ENCODE peak calls at places on chromosome X, in four cellular contexts. L, D, J and P are unnamed samples.
A peak's percentile ranks its signal among the peaks of the same experiment; 100 is the strongest.

GRCh38 chrX:2921193-2921592 is 7.9 kb downstream of the ARSD start:
- DNase-seq in L (no peak), J (no peak), D (no peak), P (no peak)

GRCh38 chrX:3815896-3816664 is 102.6 kb upstream of the PRKX start:
- DNase-seq in J (peak; percentile 39), D (peak; percentile 25), L (peak; percentile 67), P (peak; percentile 71)

GRCh38 chrX:70664726-70665125 is 220.1 kb downstream of the DLG3 start:
- DNase-seq in J (peak; percentile 1), D (peak; percentile 19), L (no peak), P (peak; percentile 27)

GRCh38 chrX:107686026-107686425 is 57.7 kb downstream of the PRPS1 start:
- DNase-seq in D (no peak), J (no peak), L (no peak), P (no peak)

GRCh38 chrX:22135994-22136684 is 104.0 kb downstream of the PHEX start:
- DNase-seq in J (peak; percentile 9), L (no peak), D (peak; percentile 65), P (peak; percentile 35)

GRCh38 chrX:23515028-23515427 is 152.3 kb upstream of the PRDX4 start:
- DNase-seq in L (no peak), J (no peak), D (no peak), P (no peak)

GRCh38 chrX:41553688-41554087 is 106.5 kb downstream of the NYX start:
- DNase-seq in J (no peak), L (no peak), D (no peak), P (no peak)

GRCh38 chrX:327660-328126 is 9.1 kb upstream of the GTPBP6 start:
- DNase-seq in D (no peak), J (no peak), L (no peak), P (no peak)

GRCh38 chrX:49840679-49841078 is 11.6 kb downstream of the PAGE4 start:
- DNase-seq in L (peak; percentile 77), D (peak; percentile 89), J (peak; percentile 68), P (peak; percentile 43)

GRCh38 chrX:45479835-45480422 is 279.3 kb upstream of the DIPK2B start:
- DNase-seq in D (no peak), J (no peak), L (no peak), P (no peak)

GRCh38 chrX:100410901-100411801 is 1.1 kb upstream of the PCDH19 start:
- DNase-seq in D (no peak), L (peak; percentile 53), J (no peak), P (no peak)

GRCh38 chrX:71579990-71580380 is 1.7 kb downstream of the GCNA start:
- DNase-seq in L (no peak), J (no peak), D (no peak), P (no peak)

GRCh38 chrX:153646620-153647373 is at the start of gene DUSP9:
- DNase-seq in D (no peak), L (peak; percentile 80), J (no peak), P (peak; percentile 57)

GRCh38 chrX:74133156-74133796 is 170.7 kb upstream of the ZCCHC13 start:
- DNase-seq in J (peak; percentile 26), L (no peak), D (peak; percentile 71), P (peak; percentile 69)

GRCh38 chrX:74353984-74354383 is 50.0 kb downstream of the ZCCHC13 start:
- DNase-seq in D (no peak), L (no peak), J (no peak), P (no peak)

GRCh38 chrX:149314031-149314430 is 191.1 kb downstream of the IDS start:
- DNase-seq in L (no peak), J (no peak), D (peak; percentile 52), P (no peak)

GRCh38 chrX:103584606-103585005 is 709 bp upstream of the TCEAL4 start:
- DNase-seq in L (no peak), D (peak; percentile 4), J (no peak), P (no peak)

GRCh38 chrX:149473092-149473491 is 32.0 kb downstream of the IDS start:
- DNase-seq in D (no peak), L (no peak), J (no peak), P (no peak)

GRCh38 chrX:41923925-41924693 is 755 bp upstream of the CASK start:
- DNase-seq in D (peak; percentile 76), J (peak; percentile 28), L (no peak), P (peak; percentile 3)

GRCh38 chrX:153773741-153774575 is 6.9 kb upstream of the SRPK3 start:
- DNase-seq in L (no peak), D (no peak), J (no peak), P (no peak)

GRCh38 chrX:70033348-70033747 is 16.4 kb downstream of the AWAT2 start:
- DNase-seq in L (peak; percentile 55), J (peak; percentile 1), D (peak; percentile 14), P (peak; percentile 60)

GRCh38 chrX:149916745-149917392 is 12.5 kb upstream of the HSFX4 start:
- DNase-seq in L (no peak), D (no peak), J (no peak), P (no peak)

GRCh38 chrX:262391-262909 is 18.7 kb upstream of the PLCXD1 start:
- DNase-seq in J (no peak), L (no peak), D (no peak), P (no peak)

GRCh38 chrX:12579311-12579710 is 211.9 kb upstream of the PRPS2 start:
- DNase-seq in D (no peak), J (no peak), L (no peak), P (no peak)

GRCh38 chrX:140317462-140317861 is 187.4 kb downstream of the SOX3 start:
- DNase-seq in J (no peak), L (no peak), D (no peak), P (no peak)

GRCh38 chrX:48573690-48574269 is 504 bp upstream of the RBM3 start:
- DNase-seq in L (no peak), D (no peak), J (peak; percentile 54), P (no peak)

GRCh38 chrX:43474321-43474720 is 181.8 kb upstream of the MAOA start:
- DNase-seq in J (no peak), D (no peak), L (no peak), P (no peak)

GRCh38 chrX:23434356-23434884 is 99.8 kb downstream of the PTCHD1 start:
- DNase-seq in J (no peak), D (peak; percentile 51), L (no peak), P (no peak)

GRCh38 chrX:134636859-134637258 is 21.4 kb downstream of the PLAC1 start:
- DNase-seq in L (no peak), J (no peak), D (no peak), P (no peak)

GRCh38 chrX:111041018-111041462 is 55.0 kb upstream of the PAK3 start:
- DNase-seq in L (no peak), D (no peak), J (peak; percentile 6), P (peak; percentile 80)

GRCh38 chrX:69555396-69556023 is 51.4 kb downstream of the NALF2 start:
- DNase-seq in L (no peak), D (no peak), J (no peak), P (no peak)

GRCh38 chrX:39665830-39666518 is 431.8 kb downstream of the BCOR start:
- DNase-seq in D (no peak), L (no peak), J (no peak), P (no peak)

GRCh38 chrX:119758682-119759332 is 419 bp downstream of the SOWAHD start:
- DNase-seq in J (no peak), L (peak; percentile 59), D (no peak), P (peak; percentile 76)

GRCh38 chrX:18871970-18872369 is 111.9 kb downstream of the PHKA2 start:
- DNase-seq in D (no peak), J (no peak), L (no peak), P (no peak)

GRCh38 chrX:46882266-46882665 is 30.0 kb upstream of the JADE3 start:
- DNase-seq in J (no peak), D (no peak), L (peak; percentile 42), P (no peak)

GRCh38 chrX:137236837-137237236 is 203.0 kb upstream of the GPR101 start:
- DNase-seq in D (no peak), J (no peak), L (no peak), P (no peak)

GRCh38 chrX:154775611-154776349 is 13.1 kb downstream of the DKC1 start:
- DNase-seq in D (no peak), J (no peak), L (no peak), P (peak; percentile 55)